ENCODE peak calls at places on chromosomes 5 and 9, in five cellular contexts. J, Y, B, D and K are unnamed samples.

GRCh38 chr5:77180167-77181081 is 30.1 kb upstream of the PDE8B start:
- DNase-seq in J (no peak), Y (no peak), B (no peak), D (peak), K (no peak)

GRCh38 chr5:71946631-71947030 is 160.6 kb upstream of the MAP1B start:
- DNase-seq in J (no peak), Y (no peak), B (no peak), D (no peak), K (no peak)

GRCh38 chr5:154375331-154376008 is 70.3 kb upstream of the SAP30L start:
- DNase-seq in J (no peak), Y (no peak), B (peak), D (no peak), K (peak)

GRCh38 chr9:105656131-105656921 is 5.9 kb upstream of the TAL2 start:
- DNase-seq in J (no peak), Y (no peak), B (peak), D (peak), K (no peak)

GRCh38 chr5:140633081-140633471 is at the start of gene CD14:
- DNase-seq in J (peak), Y (no peak), B (peak), D (peak), K (peak)

GRCh38 chr9:120104771-120105170 is 475.2 kb downstream of the CDK5RAP2 start:
- DNase-seq in J (no peak), Y (no peak), B (no peak), D (no peak), K (no peak)

GRCh38 chr9:77648458-77649108 is 461 bp upstream of the GNA14 start:
- DNase-seq in J (no peak), Y (no peak), B (no peak), D (peak), K (peak)

GRCh38 chr5:172119921-172120688 is 67.9 kb downstream of the STK10 start:
- DNase-seq in J (no peak), Y (no peak), B (no peak), D (no peak), K (no peak)

GRCh38 chr9:84271004-84271886 is 69.3 kb downstream of the SLC28A3 start:
- DNase-seq in J (no peak), Y (peak), B (peak), D (peak), K (peak)

GRCh38 chr9:137501457-137501856 is 42.3 kb upstream of the NSMF start:
- DNase-seq in J (no peak), Y (no peak), B (no peak), D (no peak), K (no peak)

GRCh38 chr5:168066536-168067208 is 224.8 kb upstream of the WWC1 start:
- DNase-seq in J (no peak), Y (no peak), B (no peak), D (no peak), K (no peak)
- TF ChIP-seq CTCF in J (no peak), Y (no peak), B (no peak), D (no peak), K (no peak)

GRCh38 chr9:114309096-114309495 is 13.8 kb upstream of the ORM1 start:
- DNase-seq in J (no peak), Y (no peak), B (no peak), D (no peak), K (no peak)
- H3K4me3 ChIP-seq in J (no peak), Y (no peak), B (no peak), D (no peak), K (no peak)

GRCh38 chr5:14417232-14417730 is 164.3 kb upstream of the OTULINL start:
- DNase-seq in J (no peak), Y (no peak), B (peak), D (peak), K (peak)
- TF ChIP-seq CTCF in J (no peak), Y (no peak), B (peak), D (peak), K (no peak)

DNA sequence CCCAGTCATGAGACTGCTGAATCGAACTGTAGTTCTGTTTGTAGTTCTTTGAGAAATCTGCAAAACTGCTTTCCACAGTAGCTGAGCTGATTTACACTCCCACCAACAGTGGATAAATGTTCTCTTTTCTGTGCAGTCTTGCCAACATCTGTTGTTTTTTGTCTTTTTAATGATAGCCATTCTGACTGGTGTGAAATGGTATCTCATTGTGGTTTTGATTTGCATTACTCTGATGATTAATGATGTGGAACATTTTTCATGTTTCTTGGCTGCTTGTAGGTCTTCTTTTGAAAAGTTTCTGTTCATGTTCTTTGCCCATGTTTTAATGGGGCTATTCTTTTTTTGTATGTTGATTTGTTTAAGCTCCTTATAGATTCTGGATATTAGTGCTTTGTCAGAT is 187.3 kb upstream of the TLE4 start:
- DNase-seq in J (no peak), Y (no peak), B (no peak), D (no peak), K (no peak)
- H3K4me3 ChIP-seq in J (no peak), Y (no peak), B (no peak), D (no peak), K (no peak)